ENCODE peak calls at places on chromosomes 11 and 22, in ten cellular contexts. B is progenitor cell of endocrine pancreas, O is tibial nerve, W is transverse colon, H is H9, N is Calu3, Y is RWPE2, J is GM06990, D is cardiac fibroblast, K is fibroblast of mammary gland. R is an unnamed sample.

GRCh38 chr22:32245042-32245441 is 10.1 kb downstream of the SLC5A4 start:
- DNase-seq in K (no peak), O (no peak), W (no peak), D (no peak), Y (no peak), J (no peak), N (no peak), H (no peak), B (no peak), R (no peak)

GRCh38 chr11:121544956-121545355 is 92.2 kb upstream of the SORL1-AS1 start:
- DNase-seq in K (no peak), N (no peak), B (no peak), D (no peak), O (no peak), H (no peak), J (no peak), W (no peak), Y (no peak), R (no peak)

GRCh38 chr11:121711900-121712424 is 259.2 kb upstream of the SORL1-AS1 start:
- DNase-seq in B (no peak), Y (no peak), K (peak), W (no peak), N (no peak), J (no peak), H (no peak), D (peak), O (no peak), R (no peak)

GRCh38 chr22:47036936-47037485 is 274.6 kb downstream of the TBC1D22A start:
- DNase-seq in B (no peak), N (no peak), Y (no peak), W (no peak), O (no peak), D (no peak), H (no peak), J (no peak), K (no peak), R (no peak)

GRCh38 chr11:126197277-126197939 is 14.0 kb downstream of the RPUSD4 start:
- DNase-seq in H (no peak), K (no peak), J (no peak), B (no peak), O (no peak), N (no peak), Y (no peak), W (no peak), D (no peak), R (no peak)

GRCh38 chr11:10694481-10695239 is 1.1 kb upstream of the IRAG1 start:
- DNase-seq in W (no peak), H (no peak), Y (no peak), D (peak), N (no peak), B (no peak), O (no peak), K (peak), J (no peak), R (no peak)

GRCh38 chr22:20245577-20246367 is 22.3 kb downstream of the RTN4R start:
- DNase-seq in J (no peak), B (no peak), Y (no peak), N (no peak), D (no peak), W (no peak), H (no peak), K (no peak), O (no peak), R (no peak)

GRCh38 chr11:67293090-67293489 is 4.0 kb downstream of the ANKRD13D start:
- DNase-seq in H (no peak), J (no peak), O (no peak), K (peak), W (no peak), D (peak), N (peak), B (no peak), Y (no peak), R (no peak)

GRCh38 chr11:62614275-62614674 is 1.2 kb downstream of the ROM1 start:
- DNase-seq in H (no peak), Y (no peak), B (no peak), N (peak), K (no peak), O (no peak), J (no peak), W (no peak), D (no peak), R (no peak)

GRCh38 chr22:43993072-43993760 is 30.9 kb upstream of the PARVB start:
- DNase-seq in J (peak), Y (no peak), D (peak), B (peak), W (peak), O (no peak), K (peak), N (peak), H (peak), R (peak)
- TF ChIP-seq CTCF in J (peak), Y (peak), D (peak), B (peak), W (peak), O (peak), K (peak), N (peak), H (peak), R (peak)

GRCh38 chr11:65423516-65424199 is 1.1 kb downstream of the NEAT1 start:
- DNase-seq in O (peak), B (no peak), K (peak), N (no peak), Y (peak), J (peak), W (peak), D (no peak), H (no peak), R (no peak)

GRCh38 chr11:65424200-65425104 is 1.9 kb downstream of the NEAT1 start:
- DNase-seq in J (peak), H (no peak), O (no peak), N (no peak), B (no peak), W (peak), K (peak), Y (peak), D (peak), R (no peak)

GRCh38 chr11:65422104-65422632 is 430 bp upstream of the NEAT1 start:
- DNase-seq in W (peak), H (peak), N (peak), B (peak), J (peak), K (peak), O (peak), Y (peak), D (peak), R (peak)

GRCh38 chr11:65421204-65422103 is 1.1 kb upstream of the NEAT1 start:
- DNase-seq in B (no peak), W (peak), H (peak), Y (peak), D (peak), J (peak), N (peak), O (peak), K (peak), R (no peak)

GRCh38 chr11:65422633-65423515 is at the start of gene NEAT1:
- DNase-seq in Y (peak), O (peak), J (peak), H (peak), N (peak), W (peak), B (peak), D (peak), K (peak), R (no peak)
- TF ChIP-seq CTCF in Y (no peak), O (peak), J (no peak), H (no peak), N (no peak), W (no peak), B (no peak), D (no peak), K (no peak), R (no peak)

GRCh38 chr11:84899740-84900139 is 727.4 kb downstream of the DLG2 start:
- DNase-seq in N (no peak), B (no peak), Y (no peak), D (no peak), H (peak), J (no peak), W (no peak), O (no peak), K (peak), R (no peak)
- TF ChIP-seq CTCF in N (no peak), B (peak), Y (peak), D (peak), H (peak), J (no peak), W (no peak), O (no peak), K (peak), R (peak)

DNA sequence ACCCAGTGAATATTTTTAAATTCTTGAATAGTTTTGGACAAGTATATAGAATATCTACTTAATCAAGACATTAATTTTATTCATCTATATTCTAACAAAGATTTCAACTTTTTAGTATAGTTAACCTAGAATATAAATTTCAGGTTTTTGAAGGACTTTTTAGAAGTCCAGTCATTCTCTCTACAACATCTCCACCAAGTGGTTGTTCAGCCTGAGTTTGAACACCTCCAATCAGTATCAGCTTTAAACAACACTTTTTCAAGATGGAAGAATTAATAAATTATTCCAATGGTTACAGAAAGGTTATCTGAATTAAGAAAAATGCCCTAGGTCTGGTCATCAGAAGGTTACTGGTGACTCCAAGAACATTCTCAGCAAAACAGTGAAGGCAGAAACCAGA is 31.8 kb downstream of the EIF3M start:
- DNase-seq in O (no peak), H (no peak), D (peak), B (no peak), W (no peak), N (no peak), J (no peak), K (peak), Y (no peak), R (no peak)
- TF ChIP-seq CTCF in O (no peak), H (peak), D (peak), B (peak), W (no peak), N (no peak), J (peak), K (peak), Y (peak), R (peak)

DNA sequence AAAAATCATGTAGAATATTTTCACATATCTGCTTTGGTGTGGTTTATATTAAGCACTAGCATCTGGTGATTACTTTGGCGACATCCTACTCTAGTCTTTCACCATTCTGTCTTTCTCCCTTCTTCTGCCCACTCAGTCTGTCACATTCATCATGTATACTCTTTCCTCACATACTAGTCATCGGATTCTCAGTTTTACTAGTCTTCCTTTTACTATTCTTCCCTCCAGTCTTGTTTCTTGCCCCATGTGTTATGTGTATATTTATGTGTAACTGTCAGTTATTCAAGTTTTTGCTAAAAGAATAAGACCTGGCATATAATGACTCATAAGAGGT is 4.6 kb upstream of the DIXDC1 start:
- DNase-seq in D (no peak), Y (no peak), N (no peak), B (no peak), O (no peak), H (no peak), W (no peak), J (no peak), K (peak), R (no peak)
- TF ChIP-seq CTCF in D (no peak), Y (no peak), N (no peak), B (no peak), O (no peak), H (no peak), W (no peak), J (no peak), K (no peak), R (no peak)

GRCh38 chr22:42792453-42792908 is 64.6 kb downstream of the ARFGAP3 start:
- DNase-seq in J (no peak), W (no peak), O (no peak), K (no peak), D (no peak), B (no peak), N (no peak), Y (no peak), H (no peak), R (no peak)
- TF ChIP-seq CTCF in J (no peak), W (no peak), O (no peak), K (no peak), D (no peak), B (no peak), N (no peak), Y (no peak), H (no peak), R (no peak)

GRCh38 chr11:2929880-2930704 is 872 bp upstream of the PHLDA2 start:
- DNase-seq in O (no peak), W (peak), B (no peak), J (no peak), D (peak), Y (peak), K (peak), H (peak), N (peak), R (no peak)
- TF ChIP-seq CTCF in O (peak), W (no peak), B (no peak), J (peak), D (peak), Y (no peak), K (peak), H (no peak), N (no peak), R (peak)

R was measured in D721Med.